ENCODE peak calls at places on chromosomes 3 and 15, in seven cellular contexts. R is activated T-cell treated with anti-CD3 and anti-CD28 coated beads, Interleukin-2, amount 50 U/mL, for 24 hours; K is cerebellar cortex; Q is neural progenitor cell; T is activated CD8-positive, alpha-beta memory T cell treated with anti-CD3 and anti-CD28 coated beads for 48 hours; D is colonic mucosa; J is Right ventricle myocardium superior. O is an unnamed sample.

GRCh38 chr15:38631126-38632075 is 66.8 kb upstream of the RASGRP1 start:
- DNase-seq in R (no peak), K (no peak), Q (no peak), T (no peak), D (no peak), J (no peak), O (no peak)

GRCh38 chr15:89917442-89918085 is 4.8 kb upstream of the ARPIN start:
- DNase-seq in R (no peak), K (no peak), Q (no peak), T (no peak), D (peak), J (no peak), O (no peak)

GRCh38 chr15:70508561-70509281 is 254.6 kb downstream of the UACA start:
- DNase-seq in R (peak), K (no peak), Q (peak), T (no peak), D (no peak), J (no peak), O (no peak)

GRCh38 chr3:114093001-114093350 is 36.4 kb downstream of the QTRT2 start:
- DNase-seq in R (no peak), K (no peak), Q (no peak), T (no peak), D (no peak), J (no peak), O (no peak)

GRCh38 chr15:68767833-68768232 is 52.9 kb downstream of the ANP32A start:
- DNase-seq in R (no peak), K (no peak), Q (no peak), T (no peak), D (no peak), J (no peak), O (no peak)

GRCh38 chr3:32837789-32838188 is 20.0 kb downstream of the TRIM71 start:
- DNase-seq in R (no peak), K (no peak), Q (peak), T (no peak), D (no peak), J (no peak), O (no peak)

GRCh38 chr15:70478251-70478990 is 284.9 kb downstream of the UACA start:
- DNase-seq in R (peak), K (no peak), Q (no peak), T (no peak), D (peak), J (peak), O (no peak)

GRCh38 chr3:134353831-134354611 is 20.2 kb downstream of the AMOTL2 start:
- DNase-seq in R (no peak), K (peak), Q (no peak), T (no peak), D (peak), J (no peak), O (no peak)

GRCh38 chr3:135240426-135240825 is 445.4 kb downstream of the EPHB1 start:
- DNase-seq in R (no peak), K (no peak), Q (peak), T (no peak), D (no peak), J (no peak), O (no peak)

GRCh38 chr15:91270747-91271146 is 170.7 kb downstream of the SV2B start:
- DNase-seq in R (no peak), K (no peak), Q (no peak), T (no peak), D (no peak), J (no peak), O (no peak)

GRCh38 chr3:123758081-123758564 is 126.0 kb downstream of the MYLK start:
- DNase-seq in R (no peak), K (no peak), Q (peak), T (no peak), D (peak), J (no peak), O (peak)

GRCh38 chr3:108407858-108408257 is 102.5 kb downstream of the MYH15 start:
- DNase-seq in R (no peak), K (no peak), Q (no peak), T (no peak), D (no peak), J (no peak), O (no peak)

GRCh38 chr15:77420610-77421369 is at the start of gene HMG20A:
- DNase-seq in R (peak), K (no peak), Q (peak), T (peak), D (peak), J (peak), O (peak)

GRCh38 chr3:155555479-155556065 is 189.3 kb downstream of the PLCH1 start:
- DNase-seq in R (no peak), K (no peak), Q (no peak), T (no peak), D (no peak), J (no peak), O (no peak)

GRCh38 chr3:13125092-13126015 is 52.1 kb upstream of the IQSEC1 start:
- DNase-seq in R (no peak), K (no peak), Q (no peak), T (no peak), D (no peak), J (peak), O (peak)

GRCh38 chr3:109023656-109024254 is 70.1 kb upstream of the GUCA1C start:
- DNase-seq in R (no peak), K (peak), Q (peak), T (no peak), D (peak), J (no peak), O (no peak)

GRCh38 chr15:89143503-89144162 is 55.4 kb downstream of the ABHD2 start:
- DNase-seq in R (no peak), K (no peak), Q (no peak), T (no peak), D (no peak), J (no peak), O (peak)

GRCh38 chr3:177569823-177570657 is 372.8 kb upstream of the TBL1XR1 start:
- DNase-seq in R (no peak), K (no peak), Q (no peak), T (no peak), D (no peak), J (no peak), O (no peak)

GRCh38 chr15:60328852-60329443 is 68.8 kb downstream of the ANXA2 start:
- DNase-seq in R (no peak), K (no peak), Q (peak), T (no peak), D (no peak), J (no peak), O (no peak)